ENCODE peak calls at places on chromosomes 16 and 17, in nine cellular contexts. B is neural crest cell, I is tibial nerve, K is WTC11, V is lung, E is uterus, M is CD14-positive monocyte, Z is glutamatergic neuron, W is psoas muscle. R is an unnamed sample.
A peak's percentile ranks its signal among the peaks of the same experiment; 100 is the strongest.

GRCh38 chr17:81399481-81400153 is 4.4 kb downstream of the BAHCC1 start:
- DNase-seq in B (no peak), I (no peak), K (peak; percentile 33), V (no peak), E (no peak), M (no peak), Z (no peak), W (peak; percentile 48), R (no peak)

GRCh38 chr17:7348478-7349242 is 3.3 kb upstream of the KCTD11 start:
- DNase-seq in B (no peak), I (no peak), K (no peak), V (no peak), E (no peak), M (no peak), Z (no peak), W (no peak), R (no peak)

GRCh38 chr17:51461578-51462004 is 201.2 kb downstream of the UTP18 start:
- DNase-seq in B (peak; percentile 75), I (no peak), K (peak; percentile 79), V (peak; percentile 62), E (no peak), M (no peak), Z (peak; percentile 72), W (peak; percentile 53), R (peak; percentile 80)

GRCh38 chr17:64603987-64604386 is 58.1 kb downstream of the SMURF2 start:
- DNase-seq in B (no peak), I (no peak), K (no peak), V (no peak), E (no peak), M (no peak), Z (no peak), W (no peak), R (no peak)

GRCh38 chr17:38897671-38898290 is 27.6 kb upstream of the LASP1NB start:
- DNase-seq in B (no peak), I (no peak), K (no peak), V (no peak), E (no peak), M (no peak), Z (no peak), W (no peak), R (no peak)

GRCh38 chr17:292531-293382 is 59.9 kb downstream of the RPH3AL start:
- DNase-seq in B (no peak), I (no peak), K (no peak), V (no peak), E (no peak), M (no peak), Z (no peak), W (no peak), R (no peak)

GRCh38 chr17:6467567-6467966 is 23.3 kb downstream of the PIMREG start:
- DNase-seq in B (no peak), I (no peak), K (no peak), V (no peak), E (no peak), M (no peak), Z (no peak), W (no peak), R (no peak)

GRCh38 chr16:56436258-56436657 is 10.9 kb upstream of the AMFR start:
- DNase-seq in B (no peak), I (no peak), K (no peak), V (no peak), E (no peak), M (no peak), Z (no peak), W (no peak), R (no peak)

GRCh38 chr16:457732-458400 is 32.4 kb downstream of the RAB11FIP3 start:
- DNase-seq in B (no peak), I (no peak), K (no peak), V (peak; percentile 30), E (no peak), M (no peak), Z (peak; percentile 45), W (no peak), R (peak; percentile 45)

GRCh38 chr17:72071330-72071729 is 49.5 kb upstream of the SOX9 start:
- DNase-seq in B (no peak), I (no peak), K (no peak), V (no peak), E (no peak), M (no peak), Z (no peak), W (no peak), R (no peak)

GRCh38 chr16:52729731-52730130 is 182.8 kb upstream of the TOX3 start:
- DNase-seq in B (no peak), I (no peak), K (no peak), V (no peak), E (no peak), M (no peak), Z (no peak), W (no peak), R (no peak)

GRCh38 chr16:68276223-68276622 is 11.9 kb downstream of the SLC7A6 start:
- DNase-seq in B (no peak), I (no peak), K (no peak), V (no peak), E (no peak), M (no peak), Z (no peak), W (no peak), R (no peak)

GRCh38 chr17:81329279-81329926 is 34.3 kb upstream of the SLC38A10 start:
- DNase-seq in B (no peak), I (peak; percentile 57), K (peak; percentile 69), V (peak; percentile 88), E (peak; percentile 94), M (peak; percentile 88), Z (peak; percentile 84), W (peak; percentile 95), R (no peak)

GRCh38 chr16:12166271-12166670 is 189.7 kb downstream of the SNX29 start:
- DNase-seq in B (no peak), I (no peak), K (peak; percentile 35), V (no peak), E (no peak), M (no peak), Z (no peak), W (no peak), R (no peak)
- TF ChIP-seq CTCF in B (no peak), I (no peak), K (no peak), V (no peak), E (no peak), M (no peak), Z (no peak), W (no peak), R (no peak)

GRCh38 chr17:19631905-19632304 is 16.6 kb upstream of the ALDH3A2 start:
- DNase-seq in B (no peak), I (no peak), K (no peak), V (no peak), E (no peak), M (no peak), Z (no peak), W (no peak), R (no peak)
- TF ChIP-seq CTCF in B (no peak), I (no peak), K (no peak), V (no peak), E (no peak), M (no peak), Z (no peak), W (no peak), R (no peak)

DNA sequence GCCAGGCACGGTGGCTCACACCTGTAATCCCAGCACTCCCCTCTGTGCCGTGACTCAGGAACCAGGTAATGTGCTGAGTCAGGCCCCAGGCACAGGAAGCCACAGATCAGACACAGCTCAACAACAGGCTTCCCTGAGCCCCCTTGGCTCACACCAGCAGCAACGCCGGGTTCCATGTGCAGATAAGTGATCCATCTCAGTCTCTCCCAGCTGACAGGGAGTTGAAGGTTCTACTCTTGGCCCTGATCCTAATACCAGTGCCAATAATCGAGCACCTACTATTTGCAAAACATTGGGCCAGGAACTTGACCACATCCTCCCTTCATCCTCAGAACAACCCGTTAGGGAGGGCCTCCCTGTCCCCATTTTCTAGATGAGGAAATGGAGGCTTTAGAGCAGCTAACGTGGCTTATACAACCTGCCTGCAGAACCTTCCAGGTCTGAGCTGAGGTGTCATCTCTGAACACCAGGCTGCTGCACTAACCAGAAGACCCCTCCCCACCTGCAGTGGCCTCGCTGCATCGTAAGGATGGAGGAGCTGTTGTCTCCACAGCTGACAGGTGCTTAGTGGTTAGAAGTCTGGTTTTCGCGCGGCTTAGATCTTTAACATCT is 64.8 kb upstream of the AMZ2 start:
- DNase-seq in B (no peak), I (no peak), K (no peak), V (no peak), E (no peak), M (no peak), Z (no peak), W (no peak), R (no peak)
- TF ChIP-seq CTCF in B (no peak), I (no peak), K (no peak), V (no peak), E (no peak), M (no peak), Z (no peak), W (no peak), R (no peak)

DNA sequence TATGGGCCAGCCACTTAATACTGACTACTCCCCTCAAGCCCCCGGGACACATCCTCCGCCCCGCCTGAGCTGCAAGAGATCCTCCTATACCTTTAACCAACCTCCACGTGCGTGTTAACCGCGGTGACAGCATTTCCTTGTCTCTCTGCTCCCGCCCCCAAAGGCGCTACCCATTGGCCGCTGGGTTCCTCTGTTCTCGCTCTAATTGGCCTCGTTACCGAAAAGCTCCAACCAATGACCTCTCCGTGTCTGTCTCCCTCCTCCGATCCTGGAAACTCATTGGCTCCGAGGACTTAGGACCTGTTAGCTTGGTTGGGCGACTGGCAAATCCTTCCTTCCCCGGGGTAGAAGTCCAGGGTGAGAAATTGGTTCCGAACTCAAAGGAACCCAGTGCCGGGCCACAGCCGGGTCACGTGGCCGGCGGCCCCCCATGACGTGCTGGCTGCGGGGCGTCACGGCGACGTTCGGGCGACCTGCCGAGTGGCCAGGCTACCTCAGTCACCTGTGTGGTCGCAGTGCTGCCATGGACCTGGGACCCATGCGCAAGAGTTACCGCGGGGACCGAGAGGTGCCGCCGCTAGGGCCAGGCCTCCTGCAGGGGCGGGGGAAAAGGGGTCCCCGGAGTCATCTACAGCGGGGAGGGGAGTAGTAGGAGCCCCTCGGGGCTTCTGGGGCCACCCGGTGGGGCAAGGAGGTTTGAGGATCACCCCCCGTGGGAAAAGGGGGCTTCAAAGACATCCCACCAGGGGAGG is at the start of gene PNPO:
- DNase-seq in B (peak; percentile 56), I (peak; percentile 89), K (peak; percentile 90), V (peak; percentile 97), E (peak; percentile 94), M (peak; percentile 94), Z (peak; percentile 71), W (peak; percentile 92), R (peak; percentile 80)
- TF ChIP-seq CTCF in B (no peak), I (peak; percentile 31), K (no peak), V (no peak), E (no peak), M (no peak), Z (no peak), W (no peak), R (no peak)

GRCh38 chr17:19614900-19615299 is 33.7 kb upstream of the ALDH3A2 start:
- DNase-seq in B (no peak), I (no peak), K (no peak), V (no peak), E (no peak), M (no peak), Z (no peak), W (no peak), R (no peak)
- TF ChIP-seq CTCF in B (no peak), I (no peak), K (no peak), V (no peak), E (no peak), M (no peak), Z (no peak), W (no peak), R (no peak)